ENCODE peak calls at places on chromosomes 11 and 22, in five cellular contexts. One of them, this sample, is unnamed.

GRCh38 chr22:27257987-27258386 is 543.6 kb downstream of the MN1 start:
- DNase-seq in Panc1: no peak
- DNase-seq in foreskin keratinocyte: no peak
- DNase-seq in Peyer's patch: no peak
- DNase-seq in cardiac muscle cell: no peak
- DNase-seq in this sample: no peak

GRCh38 chr11:10450451-10451398 is 4.3 kb upstream of the AMPD3 start:
- DNase-seq in cardiac muscle cell: peak
- DNase-seq in Panc1: no peak
- DNase-seq in foreskin keratinocyte: peak
- DNase-seq in Peyer's patch: peak
- DNase-seq in this sample: no peak

GRCh38 chr11:128908391-128909246 is 17.5 kb downstream of the KCNJ5 start:
- DNase-seq in foreskin keratinocyte: peak
- DNase-seq in Peyer's patch: no peak
- DNase-seq in cardiac muscle cell: no peak
- DNase-seq in Panc1: no peak
- DNase-seq in this sample: peak

GRCh38 chr11:12356944-12357655 is 20.3 kb upstream of the PARVA start:
- DNase-seq in foreskin keratinocyte: no peak
- DNase-seq in Peyer's patch: no peak
- DNase-seq in cardiac muscle cell: no peak
- DNase-seq in Panc1: no peak
- DNase-seq in this sample: no peak

GRCh38 chr11:29008481-29008880 is 900.3 kb downstream of the METTL15 start:
- DNase-seq in Panc1: no peak
- DNase-seq in foreskin keratinocyte: no peak
- DNase-seq in Peyer's patch: no peak
- DNase-seq in cardiac muscle cell: no peak
- DNase-seq in this sample: no peak

GRCh38 chr22:20268350-20269012 is 363 bp upstream of the RTN4R start:
- DNase-seq in foreskin keratinocyte: no peak
- DNase-seq in cardiac muscle cell: peak
- DNase-seq in Peyer's patch: peak
- DNase-seq in Panc1: no peak
- DNase-seq in this sample: no peak

GRCh38 chr11:26297179-26297970 is 34.6 kb upstream of the ANO3 start:
- DNase-seq in Peyer's patch: no peak
- DNase-seq in Panc1: no peak
- DNase-seq in foreskin keratinocyte: peak
- DNase-seq in cardiac muscle cell: peak
- DNase-seq in this sample: peak

GRCh38 chr11:122692444-122692843 is 36.9 kb downstream of the UBASH3B start:
- DNase-seq in foreskin keratinocyte: no peak
- DNase-seq in Panc1: no peak
- DNase-seq in Peyer's patch: no peak
- DNase-seq in cardiac muscle cell: no peak
- DNase-seq in this sample: no peak

GRCh38 chr11:47388697-47389576 is 10.6 kb upstream of the SPI1 start:
- DNase-seq in foreskin keratinocyte: peak
- DNase-seq in Panc1: no peak
- DNase-seq in cardiac muscle cell: no peak
- DNase-seq in Peyer's patch: no peak
- DNase-seq in this sample: no peak

GRCh38 chr11:28526406-28526751 is 418.2 kb downstream of the METTL15 start:
- DNase-seq in cardiac muscle cell: no peak
- DNase-seq in Panc1: no peak
- DNase-seq in foreskin keratinocyte: no peak
- DNase-seq in Peyer's patch: no peak
- DNase-seq in this sample: no peak

GRCh38 chr11:67247946-67248550 is 18.2 kb upstream of the GRK2 start:
- DNase-seq in Panc1: no peak
- DNase-seq in foreskin keratinocyte: peak
- DNase-seq in Peyer's patch: no peak
- DNase-seq in cardiac muscle cell: no peak
- DNase-seq in this sample: no peak

GRCh38 chr11:131579932-131580387 is 209.5 kb downstream of the NTM start:
- DNase-seq in Panc1: no peak
- DNase-seq in Peyer's patch: no peak
- DNase-seq in cardiac muscle cell: peak
- DNase-seq in foreskin keratinocyte: no peak
- DNase-seq in this sample: no peak

GRCh38 chr22:48595511-48595905 is 1232.2 kb downstream of the BRD1 start:
- DNase-seq in Panc1: no peak
- DNase-seq in cardiac muscle cell: no peak
- DNase-seq in foreskin keratinocyte: no peak
- DNase-seq in Peyer's patch: no peak
- DNase-seq in this sample: no peak

GRCh38 chr11:256952-257737 is 20.4 kb downstream of the PSMD13 start:
- DNase-seq in Panc1: no peak
- DNase-seq in foreskin keratinocyte: no peak
- DNase-seq in Peyer's patch: no peak
- DNase-seq in cardiac muscle cell: no peak
- DNase-seq in this sample: no peak

GRCh38 chr11:105935791-105936190 is 86.2 kb downstream of the MSANTD4 start:
- DNase-seq in foreskin keratinocyte: peak
- DNase-seq in Peyer's patch: no peak
- DNase-seq in Panc1: no peak
- DNase-seq in cardiac muscle cell: peak
- DNase-seq in this sample: no peak

GRCh38 chr11:48108231-48109045 is 108.2 kb upstream of the OR4B1 start:
- DNase-seq in foreskin keratinocyte: no peak
- DNase-seq in Peyer's patch: no peak
- DNase-seq in cardiac muscle cell: no peak
- DNase-seq in Panc1: no peak
- DNase-seq in this sample: no peak

GRCh38 chr11:47518212-47518959 is 34.5 kb downstream of the CELF1 start:
- DNase-seq in cardiac muscle cell: no peak
- DNase-seq in Panc1: no peak
- DNase-seq in foreskin keratinocyte: no peak
- DNase-seq in Peyer's patch: no peak
- DNase-seq in this sample: no peak

GRCh38 chr22:35355744-35356420 is 25.0 kb upstream of the HMOX1 start:
- DNase-seq in cardiac muscle cell: no peak
- DNase-seq in foreskin keratinocyte: no peak
- DNase-seq in Peyer's patch: no peak
- DNase-seq in Panc1: no peak
- DNase-seq in this sample: no peak

GRCh38 chr11:79896258-79896657 is 455.4 kb upstream of the TENM4 start:
- DNase-seq in cardiac muscle cell: no peak
- DNase-seq in Panc1: no peak
- DNase-seq in foreskin keratinocyte: peak
- DNase-seq in Peyer's patch: no peak
- DNase-seq in this sample: no peak

GRCh38 chr22:38694049-38694448 is 6.7 kb downstream of the JOSD1 start:
- DNase-seq in Peyer's patch: no peak
- DNase-seq in cardiac muscle cell: no peak
- DNase-seq in foreskin keratinocyte: no peak
- DNase-seq in Panc1: no peak
- DNase-seq in this sample: no peak
- H3K27ac ChIP-seq in Peyer's patch: no peak
- H3K27ac ChIP-seq in cardiac muscle cell: no peak
- H3K27ac ChIP-seq in foreskin keratinocyte: no peak
- H3K27ac ChIP-seq in Panc1: no peak
- H3K27ac ChIP-seq in this sample: no peak

DNA sequence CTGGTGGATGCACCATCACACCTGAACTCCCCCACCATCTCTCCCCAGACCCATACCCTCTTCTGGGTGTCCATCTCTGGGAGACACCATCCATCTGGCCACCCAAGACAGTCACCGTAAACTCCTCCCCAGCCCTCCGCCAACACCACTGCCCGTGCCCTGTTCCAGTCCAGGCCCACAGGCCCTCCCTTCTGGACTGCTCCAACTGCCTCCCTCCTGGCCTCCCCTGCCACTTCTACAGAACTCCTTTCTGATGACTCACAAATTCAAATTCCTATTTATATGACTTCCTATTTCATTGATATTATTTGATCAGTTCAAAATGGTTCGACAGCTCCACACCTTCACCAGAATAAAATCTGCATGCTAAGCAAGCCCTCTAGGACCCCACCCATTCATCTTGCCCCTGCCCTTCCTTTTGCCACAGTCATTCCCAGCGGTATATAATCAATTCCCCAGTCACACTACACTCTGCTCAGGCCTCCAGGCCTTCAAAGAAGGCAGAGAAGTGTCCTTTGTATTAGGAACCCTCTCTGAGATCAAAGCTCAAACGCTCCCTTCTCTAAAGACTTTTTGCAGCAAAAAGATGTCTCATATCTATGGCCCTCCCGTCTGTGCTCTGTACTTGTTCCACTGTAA is 29.1 kb downstream of the MYH9 start:
- DNase-seq in cardiac muscle cell: no peak
- DNase-seq in Peyer's patch: no peak
- DNase-seq in foreskin keratinocyte: no peak
- DNase-seq in Panc1: no peak
- DNase-seq in this sample: no peak
- H3K27ac ChIP-seq in cardiac muscle cell: peak
- H3K27ac ChIP-seq in Peyer's patch: peak
- H3K27ac ChIP-seq in foreskin keratinocyte: peak
- H3K27ac ChIP-seq in Panc1: peak
- H3K27ac ChIP-seq in this sample: peak

DNA sequence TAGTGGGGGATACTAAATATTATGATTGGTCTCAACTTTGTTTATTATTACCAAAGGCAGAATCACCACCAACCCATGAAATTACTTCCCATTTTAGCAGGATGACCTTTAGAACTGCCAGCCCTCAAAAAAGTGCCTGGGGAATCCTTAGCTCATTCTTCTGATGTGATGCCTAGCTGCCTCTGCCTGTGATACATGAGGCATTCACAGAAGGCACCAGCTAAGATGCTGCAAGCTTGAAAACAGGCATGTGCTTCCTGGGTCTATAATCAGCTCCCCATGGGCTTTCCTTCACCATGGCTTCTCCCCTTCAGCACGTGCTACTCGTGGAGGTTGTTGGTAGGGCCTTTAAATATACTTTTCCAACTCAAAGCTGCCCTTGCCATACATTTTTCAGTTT is 50.4 kb upstream of the ARHGAP20 start:
- DNase-seq in cardiac muscle cell: no peak
- DNase-seq in Peyer's patch: no peak
- DNase-seq in Panc1: no peak
- DNase-seq in foreskin keratinocyte: no peak
- DNase-seq in this sample: no peak
- H3K27ac ChIP-seq in cardiac muscle cell: no peak
- H3K27ac ChIP-seq in Peyer's patch: no peak
- H3K27ac ChIP-seq in Panc1: no peak
- H3K27ac ChIP-seq in foreskin keratinocyte: no peak
- H3K27ac ChIP-seq in this sample: no peak

DNA sequence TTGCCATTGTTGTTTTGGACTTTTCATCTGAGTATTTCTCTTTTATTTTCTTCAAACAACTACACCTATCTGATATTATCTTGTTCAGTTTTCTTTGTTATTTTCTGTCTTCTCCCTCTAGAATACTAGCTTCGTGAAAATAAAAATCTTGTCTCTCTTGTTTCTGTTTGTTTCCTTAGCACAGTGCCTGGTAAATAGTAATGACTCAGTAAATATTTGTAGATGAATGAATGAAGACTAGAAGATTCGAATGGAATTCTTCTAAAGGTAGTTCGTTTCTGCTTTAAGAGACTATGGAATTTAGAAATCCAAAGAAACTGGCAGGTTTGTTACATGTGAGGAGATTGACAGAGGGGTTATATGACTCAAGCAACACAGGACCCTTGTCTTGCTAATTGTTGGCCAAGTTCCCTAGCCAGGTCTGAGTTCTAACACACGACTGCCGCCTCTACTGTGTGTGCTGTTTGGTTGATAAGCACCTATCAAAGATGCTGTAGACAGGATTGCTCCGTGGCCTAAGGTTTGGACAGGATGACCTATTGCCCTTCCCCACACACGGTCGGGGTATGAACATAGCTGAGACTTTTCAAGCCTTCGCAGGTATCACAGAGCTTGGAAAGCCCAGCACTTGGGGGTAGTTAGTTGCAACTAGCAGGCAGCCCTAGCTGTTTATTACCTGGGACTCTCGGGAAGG is 831 bp upstream of the TMEM135 start:
- DNase-seq in Peyer's patch: peak
- DNase-seq in Panc1: no peak
- DNase-seq in cardiac muscle cell: no peak
- DNase-seq in foreskin keratinocyte: peak
- DNase-seq in this sample: no peak
- H3K27ac ChIP-seq in Peyer's patch: peak
- H3K27ac ChIP-seq in Panc1: peak
- H3K27ac ChIP-seq in cardiac muscle cell: peak
- H3K27ac ChIP-seq in foreskin keratinocyte: no peak
- H3K27ac ChIP-seq in this sample: no peak

This sample was measured in AG04450.